ENCODE peak calls at places on chromosomes 4 and X, in six cellular contexts. One of them, this sample, is unnamed.
A peak's percentile ranks its signal among the peaks of the same experiment; 100 is the strongest.

GRCh38 chr4:40949701-40950100 is 199.9 kb downstream of the NSUN7 start:
- DNase-seq in HCT116: no peak
- DNase-seq in colonic mucosa: no peak
- DNase-seq in foreskin fibroblast: no peak
- DNase-seq in lower lobe of right lung: no peak
- DNase-seq in astrocyte of the cerebellum: no peak
- DNase-seq in this sample: no peak

GRCh38 chr4:122083971-122084370 is 68.2 kb upstream of the BLTP1 start:
- DNase-seq in HCT116: no peak
- DNase-seq in colonic mucosa: no peak
- DNase-seq in foreskin fibroblast: no peak
- DNase-seq in lower lobe of right lung: no peak
- DNase-seq in astrocyte of the cerebellum: no peak
- DNase-seq in this sample: no peak

GRCh38 chr4:139798456-139798855 is 132.8 kb downstream of the MGST2 start:
- DNase-seq in HCT116: no peak
- DNase-seq in colonic mucosa: no peak
- DNase-seq in foreskin fibroblast: no peak
- DNase-seq in lower lobe of right lung: no peak
- DNase-seq in astrocyte of the cerebellum: no peak
- DNase-seq in this sample: no peak

GRCh38 chr4:109676886-109677285 is 26.4 kb downstream of the CASP6 start:
- DNase-seq in HCT116: no peak
- DNase-seq in colonic mucosa: no peak
- DNase-seq in foreskin fibroblast: no peak
- DNase-seq in lower lobe of right lung: no peak
- DNase-seq in astrocyte of the cerebellum: no peak
- DNase-seq in this sample: no peak

GRCh38 chrX:66638591-66639500 is at the start of gene EDA2R:
- DNase-seq in HCT116: no peak
- DNase-seq in colonic mucosa: peak; percentile 44
- DNase-seq in foreskin fibroblast: peak; percentile 86
- DNase-seq in lower lobe of right lung: peak; percentile 34
- DNase-seq in astrocyte of the cerebellum: peak; percentile 55
- DNase-seq in this sample: peak; percentile 50

GRCh38 chr4:85495621-85496020 is 20.7 kb downstream of the ARHGAP24 start:
- DNase-seq in HCT116: no peak
- DNase-seq in colonic mucosa: no peak
- DNase-seq in foreskin fibroblast: peak; percentile 15
- DNase-seq in lower lobe of right lung: no peak
- DNase-seq in astrocyte of the cerebellum: no peak
- DNase-seq in this sample: no peak

GRCh38 chr4:26130173-26130572 is 190.6 kb upstream of the RBPJ start:
- DNase-seq in HCT116: no peak
- DNase-seq in colonic mucosa: no peak
- DNase-seq in foreskin fibroblast: no peak
- DNase-seq in lower lobe of right lung: no peak
- DNase-seq in astrocyte of the cerebellum: no peak
- DNase-seq in this sample: no peak

GRCh38 chr4:183852910-183853555 is 52.1 kb upstream of the STOX2 start:
- DNase-seq in HCT116: no peak
- DNase-seq in colonic mucosa: no peak
- DNase-seq in foreskin fibroblast: no peak
- DNase-seq in lower lobe of right lung: no peak
- DNase-seq in astrocyte of the cerebellum: no peak
- DNase-seq in this sample: no peak

GRCh38 chr4:108172780-108173598 is 4.3 kb upstream of the LEF1 start:
- DNase-seq in HCT116: no peak
- DNase-seq in colonic mucosa: peak; percentile 40
- DNase-seq in foreskin fibroblast: peak; percentile 35
- DNase-seq in lower lobe of right lung: peak; percentile 53
- DNase-seq in astrocyte of the cerebellum: peak; percentile 52
- DNase-seq in this sample: no peak

GRCh38 chrX:155086202-155086840 is 15.0 kb downstream of the BRCC3 start:
- DNase-seq in HCT116: peak; percentile 31
- DNase-seq in colonic mucosa: peak; percentile 35
- DNase-seq in foreskin fibroblast: no peak
- DNase-seq in lower lobe of right lung: no peak
- DNase-seq in astrocyte of the cerebellum: peak; percentile 5
- DNase-seq in this sample: no peak

GRCh38 chrX:24283122-24283789 is 30.6 kb downstream of the SUPT20HL2 start:
- DNase-seq in HCT116: no peak
- DNase-seq in colonic mucosa: no peak
- DNase-seq in foreskin fibroblast: no peak
- DNase-seq in lower lobe of right lung: no peak
- DNase-seq in astrocyte of the cerebellum: no peak
- DNase-seq in this sample: no peak

GRCh38 chr4:125735107-125735506 is 420.4 kb downstream of the FAT4 start:
- DNase-seq in HCT116: no peak
- DNase-seq in colonic mucosa: no peak
- DNase-seq in foreskin fibroblast: peak; percentile 86
- DNase-seq in lower lobe of right lung: no peak
- DNase-seq in astrocyte of the cerebellum: peak; percentile 83
- DNase-seq in this sample: peak; percentile 69

GRCh38 chrX:57821703-57822375 is 88.4 kb downstream of the ZXDA start:
- DNase-seq in HCT116: peak; percentile 48
- DNase-seq in colonic mucosa: peak; percentile 36
- DNase-seq in foreskin fibroblast: peak; percentile 20
- DNase-seq in lower lobe of right lung: no peak
- DNase-seq in astrocyte of the cerebellum: peak; percentile 1
- DNase-seq in this sample: peak; percentile 29

GRCh38 chrX:139823806-139824205 is 109.0 kb downstream of the ATP11C start:
- DNase-seq in HCT116: no peak
- DNase-seq in colonic mucosa: no peak
- DNase-seq in foreskin fibroblast: no peak
- DNase-seq in lower lobe of right lung: no peak
- DNase-seq in astrocyte of the cerebellum: no peak
- DNase-seq in this sample: no peak

GRCh38 chr4:122221322-122221721 is 69.2 kb downstream of the BLTP1 start:
- DNase-seq in HCT116: no peak
- DNase-seq in colonic mucosa: no peak
- DNase-seq in foreskin fibroblast: no peak
- DNase-seq in lower lobe of right lung: no peak
- DNase-seq in astrocyte of the cerebellum: no peak
- DNase-seq in this sample: no peak

DNA sequence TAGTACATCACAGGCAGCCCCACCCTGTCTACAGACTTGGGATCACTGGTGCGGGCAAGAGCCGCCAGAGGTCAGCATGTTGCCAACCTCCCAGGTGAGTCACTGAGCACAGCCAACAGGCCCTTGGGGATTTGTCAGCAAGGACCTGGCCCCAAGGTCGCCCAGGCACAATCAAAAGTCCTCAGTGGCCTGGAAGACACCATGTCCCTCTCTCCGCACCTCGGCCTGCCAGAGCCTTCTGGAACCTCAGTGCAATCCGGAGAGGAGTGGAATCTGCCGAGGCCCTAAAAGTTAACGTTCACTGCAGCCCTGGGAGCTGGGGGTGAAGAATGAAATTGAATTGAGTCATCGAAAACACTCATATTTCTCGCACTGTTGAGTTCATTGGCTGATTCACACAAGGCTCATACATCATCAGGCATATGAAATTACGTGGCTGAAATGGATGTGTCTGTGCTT is 74.3 kb downstream of the WFS1 start:
- DNase-seq in HCT116: peak; percentile 79
- DNase-seq in colonic mucosa: no peak
- DNase-seq in foreskin fibroblast: peak; percentile 42
- DNase-seq in lower lobe of right lung: peak; percentile 18
- DNase-seq in astrocyte of the cerebellum: peak; percentile 8
- DNase-seq in this sample: peak; percentile 45
- TF ChIP-seq CTCF in HCT116: peak; percentile 36
- TF ChIP-seq CTCF in colonic mucosa: no peak
- TF ChIP-seq CTCF in foreskin fibroblast: no peak
- TF ChIP-seq CTCF in lower lobe of right lung: no peak
- TF ChIP-seq CTCF in astrocyte of the cerebellum: no peak
- TF ChIP-seq CTCF in this sample: peak; percentile 19

DNA sequence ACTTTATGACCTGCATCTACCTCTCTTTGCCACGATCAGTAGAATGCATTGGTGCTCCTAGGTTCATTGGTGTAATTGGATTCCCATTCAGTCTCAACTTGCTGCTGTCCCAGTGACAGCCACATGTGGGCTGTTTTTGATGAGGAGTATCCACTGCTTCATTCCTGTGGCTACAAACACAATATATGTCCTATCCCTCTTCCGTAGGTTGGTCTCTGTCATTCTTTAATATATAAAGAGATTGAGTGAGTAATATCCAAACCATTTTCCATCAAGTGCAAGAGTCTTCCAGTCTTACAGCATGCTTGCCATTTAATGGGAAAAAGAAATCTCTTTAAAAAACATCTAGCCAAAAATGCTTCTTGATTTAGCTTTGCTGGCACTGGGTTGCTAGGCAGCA is 244.0 kb downstream of the ARHGAP10 start:
- DNase-seq in HCT116: no peak
- DNase-seq in colonic mucosa: no peak
- DNase-seq in foreskin fibroblast: no peak
- DNase-seq in lower lobe of right lung: no peak
- DNase-seq in astrocyte of the cerebellum: peak; percentile 22
- DNase-seq in this sample: peak; percentile 23
- H3K4me3 ChIP-seq in HCT116: no peak overlapping the region
- H3K4me3 ChIP-seq in colonic mucosa: no peak overlapping the region
- H3K4me3 ChIP-seq in foreskin fibroblast: no peak overlapping the region
- H3K4me3 ChIP-seq in lower lobe of right lung: no peak overlapping the region
- H3K4me3 ChIP-seq in astrocyte of the cerebellum: no peak overlapping the region
- H3K4me3 ChIP-seq in this sample: no peak overlapping the region

DNA sequence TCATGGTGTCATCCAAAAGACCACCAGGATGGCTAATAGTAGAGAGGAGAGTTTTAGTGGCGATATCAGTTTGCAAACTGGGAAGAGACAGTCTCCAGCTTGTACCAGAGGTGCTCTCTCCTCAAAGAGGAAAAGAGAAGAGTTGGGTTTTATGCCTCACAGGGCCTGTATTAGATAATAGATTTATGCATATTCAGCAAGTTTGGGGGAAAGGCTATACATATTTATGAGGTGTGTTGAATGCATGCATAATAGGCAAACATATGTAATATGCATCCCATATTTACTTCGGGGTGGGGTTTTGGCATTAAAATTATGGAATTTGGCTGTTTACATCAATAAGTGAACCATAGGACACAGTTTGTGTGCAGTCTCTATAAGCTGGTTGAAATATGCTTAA is 22.8 kb upstream of the ADGRL3 start:
- DNase-seq in HCT116: no peak
- DNase-seq in colonic mucosa: no peak
- DNase-seq in foreskin fibroblast: no peak
- DNase-seq in lower lobe of right lung: no peak
- DNase-seq in astrocyte of the cerebellum: no peak
- DNase-seq in this sample: no peak
- TF ChIP-seq CTCF in HCT116: no peak
- TF ChIP-seq CTCF in colonic mucosa: no peak
- TF ChIP-seq CTCF in foreskin fibroblast: no peak
- TF ChIP-seq CTCF in lower lobe of right lung: no peak
- TF ChIP-seq CTCF in astrocyte of the cerebellum: no peak
- TF ChIP-seq CTCF in this sample: no peak

GRCh38 chrX:19848110-19848509 is 39.3 kb downstream of the SH3KBP1 start:
- DNase-seq in HCT116: no peak
- DNase-seq in colonic mucosa: no peak
- DNase-seq in foreskin fibroblast: no peak
- DNase-seq in lower lobe of right lung: no peak
- DNase-seq in astrocyte of the cerebellum: no peak
- DNase-seq in this sample: no peak
- H3K4me3 ChIP-seq in HCT116: no peak overlapping the region
- H3K4me3 ChIP-seq in colonic mucosa: no peak overlapping the region
- H3K4me3 ChIP-seq in foreskin fibroblast: no peak overlapping the region
- H3K4me3 ChIP-seq in lower lobe of right lung: no peak overlapping the region
- H3K4me3 ChIP-seq in astrocyte of the cerebellum: no peak overlapping the region
- H3K4me3 ChIP-seq in this sample: no peak overlapping the region

GRCh38 chr4:162499478-162499877 is 335.7 kb upstream of the FSTL5 start:
- DNase-seq in HCT116: no peak
- DNase-seq in colonic mucosa: no peak
- DNase-seq in foreskin fibroblast: no peak
- DNase-seq in lower lobe of right lung: no peak
- DNase-seq in astrocyte of the cerebellum: no peak
- DNase-seq in this sample: no peak

GRCh38 chr4:162498168-162498567 is 334.4 kb upstream of the FSTL5 start:
- DNase-seq in HCT116: no peak
- DNase-seq in colonic mucosa: no peak
- DNase-seq in foreskin fibroblast: no peak
- DNase-seq in lower lobe of right lung: no peak
- DNase-seq in astrocyte of the cerebellum: no peak
- DNase-seq in this sample: no peak

GRCh38 chr4:162494935-162495334 is 331.1 kb upstream of the FSTL5 start:
- DNase-seq in HCT116: no peak
- DNase-seq in colonic mucosa: no peak
- DNase-seq in foreskin fibroblast: no peak
- DNase-seq in lower lobe of right lung: no peak
- DNase-seq in astrocyte of the cerebellum: no peak
- DNase-seq in this sample: no peak

GRCh38 chr4:162502109-162502508 is 338.3 kb upstream of the FSTL5 start:
- DNase-seq in HCT116: no peak
- DNase-seq in colonic mucosa: no peak
- DNase-seq in foreskin fibroblast: no peak
- DNase-seq in lower lobe of right lung: no peak
- DNase-seq in astrocyte of the cerebellum: no peak
- DNase-seq in this sample: no peak

DNA sequence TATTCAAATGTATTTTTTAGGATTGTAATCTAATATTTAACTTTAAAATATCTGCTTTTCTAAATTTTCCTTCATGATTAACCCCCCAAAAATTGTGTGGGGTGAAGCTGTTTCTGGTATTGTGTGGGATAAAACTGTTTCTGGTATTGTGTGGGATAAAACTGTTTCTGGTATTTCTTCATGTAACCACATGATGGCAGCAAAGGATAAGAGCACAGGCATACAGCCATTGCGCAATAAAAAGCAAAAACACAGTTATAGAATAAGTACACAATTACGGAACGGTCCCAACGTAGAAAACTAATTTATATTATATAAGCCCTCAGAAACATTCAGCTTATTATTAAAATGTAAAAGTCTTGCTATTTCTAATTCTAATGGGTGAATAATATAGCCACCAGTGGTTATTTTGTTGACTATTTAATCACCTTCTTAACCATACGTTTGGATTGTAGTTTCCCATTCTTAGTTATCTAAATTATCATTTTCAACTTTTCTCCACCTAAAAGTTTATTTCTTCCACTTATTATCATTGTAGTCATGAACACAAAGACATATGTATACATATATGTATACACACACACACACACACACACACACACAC is 333.9 kb upstream of the FSTL5 start:
- DNase-seq in HCT116: peak; percentile 15
- DNase-seq in colonic mucosa: no peak
- DNase-seq in foreskin fibroblast: peak; percentile 6
- DNase-seq in lower lobe of right lung: no peak
- DNase-seq in astrocyte of the cerebellum: peak; percentile 23
- DNase-seq in this sample: peak; percentile 7
- TF ChIP-seq CTCF in HCT116: peak; percentile 78
- TF ChIP-seq CTCF in colonic mucosa: peak; percentile 76
- TF ChIP-seq CTCF in foreskin fibroblast: peak; percentile 57
- TF ChIP-seq CTCF in lower lobe of right lung: peak; percentile 75
- TF ChIP-seq CTCF in astrocyte of the cerebellum: peak; percentile 64
- TF ChIP-seq CTCF in this sample: peak; percentile 72